ENCODE peak calls at places on chromosomes 3 and 15, in four cellular contexts. U is sciatic nerve; L is PC-3; T is activated CD8-positive, alpha-beta T cell treated with anti-CD3 and anti-CD28 coated beads for 36 hours. S is an unnamed sample.

GRCh38 chr15:40322531-40323238 is 807 bp upstream of the INAFM2 start:
- ATAC-seq in U (peak; percentile 38), L (no peak), T (peak; percentile 1), S (peak; percentile 1)

GRCh38 chr3:182936239-182936946 is 43.9 kb downstream of the DCUN1D1 start:
- ATAC-seq in U (no peak), L (no peak), T (no peak), S (no peak)

GRCh38 chr3:170766823-170767575 is 103.0 kb downstream of the RPL22L1 start:
- ATAC-seq in U (no peak), L (no peak), T (no peak), S (no peak)

GRCh38 chr3:83226751-83227150 is 1465.3 kb upstream of the GBE1 start:
- ATAC-seq in U (no peak), L (no peak), T (no peak), S (no peak)

GRCh38 chr3:39108309-39108708 is 829 bp downstream of the TTC21A start:
- ATAC-seq in U (peak; percentile 4), L (no peak), T (peak; percentile 58), S (peak; percentile 42)

GRCh38 chr3:126827121-126827520 is 123.1 kb downstream of the CHCHD6 start:
- ATAC-seq in U (peak; percentile 95), L (no peak), T (no peak), S (no peak)

GRCh38 chr15:50128266-50128665 is 9.2 kb upstream of the ATP8B4 start:
- ATAC-seq in U (peak; percentile 53), L (no peak), T (no peak), S (no peak)

GRCh38 chr3:39569095-39569494 is 101.6 kb downstream of the MOBP start:
- ATAC-seq in U (no peak), L (no peak), T (no peak), S (no peak)

GRCh38 chr3:37979798-37980476 is 10.6 kb upstream of the VILL start:
- ATAC-seq in U (no peak), L (no peak), T (no peak), S (no peak)

GRCh38 chr3:102059145-102059943 is 210.0 kb downstream of the NFKBIZ start:
- ATAC-seq in U (no peak), L (no peak), T (peak; percentile 31), S (peak; percentile 48)

GRCh38 chr15:77624868-77625267 is 7.8 kb downstream of the LINGO1 start:
- ATAC-seq in U (no peak), L (no peak), T (no peak), S (no peak)

GRCh38 chr3:167653750-167654149 is at the start of gene WDR49:
- ATAC-seq in U (no peak), L (no peak), T (no peak), S (no peak)